ENCODE peak calls at places on chromosome 10, in five cellular contexts. D is SK-N-SH, T is stomach, X is suprapubic skin, U is transverse colon. E is an unnamed sample.

GRCh38 chr10:57562211-57562610 is 705.5 kb downstream of the IPMK start:
- DNase-seq in D (no peak), T (no peak), X (no peak), U (no peak), E (no peak)

GRCh38 chr10:48224979-48225560 is 49.4 kb downstream of the FRMPD2 start:
- DNase-seq in D (no peak), T (no peak), X (no peak), U (no peak), E (no peak)

GRCh38 chr10:11086177-11086576 is 68.5 kb downstream of the CELF2 start:
- DNase-seq in D (no peak), T (no peak), X (no peak), U (peak), E (peak)

GRCh38 chr10:15621116-15621515 is 98.6 kb downstream of the ITGA8 start:
- DNase-seq in D (no peak), T (no peak), X (no peak), U (no peak), E (no peak)

GRCh38 chr10:72759584-72759983 is 67.6 kb downstream of the MCU start:
- DNase-seq in D (no peak), T (no peak), X (no peak), U (no peak), E (no peak)

GRCh38 chr10:104309980-104310978 is 28.0 kb downstream of the ITPRIP start:
- DNase-seq in D (no peak), T (peak), X (peak), U (no peak), E (peak)

GRCh38 chr10:70475661-70476060 is 2.9 kb upstream of the PALD1 start:
- DNase-seq in D (no peak), T (no peak), X (no peak), U (no peak), E (no peak)

GRCh38 chr10:86968271-86968993 is at the start of gene ADIRF:
- DNase-seq in D (no peak), T (peak), X (peak), U (peak), E (peak)

GRCh38 chr10:31477584-31477983 is 158.6 kb downstream of the ZEB1 start:
- DNase-seq in D (no peak), T (no peak), X (no peak), U (no peak), E (no peak)

GRCh38 chr10:7529638-7530037 is 118.8 kb upstream of the SFMBT2 start:
- DNase-seq in D (peak), T (no peak), X (no peak), U (no peak), E (no peak)

GRCh38 chr10:3408603-3409365 is 236.2 kb upstream of the PITRM1 start:
- DNase-seq in D (no peak), T (no peak), X (peak), U (no peak), E (no peak)

GRCh38 chr10:103555712-103556111 is 62.2 kb downstream of the NEURL1 start:
- DNase-seq in D (no peak), T (no peak), X (no peak), U (no peak), E (no peak)

GRCh38 chr10:79111846-79112614 is 43.3 kb downstream of the ZMIZ1 start:
- DNase-seq in D (no peak), T (no peak), X (no peak), U (no peak), E (peak)

GRCh38 chr10:77836299-77836820 is 90.2 kb downstream of the DLG5 start:
- DNase-seq in D (no peak), T (peak), X (no peak), U (peak), E (no peak)

DNA sequence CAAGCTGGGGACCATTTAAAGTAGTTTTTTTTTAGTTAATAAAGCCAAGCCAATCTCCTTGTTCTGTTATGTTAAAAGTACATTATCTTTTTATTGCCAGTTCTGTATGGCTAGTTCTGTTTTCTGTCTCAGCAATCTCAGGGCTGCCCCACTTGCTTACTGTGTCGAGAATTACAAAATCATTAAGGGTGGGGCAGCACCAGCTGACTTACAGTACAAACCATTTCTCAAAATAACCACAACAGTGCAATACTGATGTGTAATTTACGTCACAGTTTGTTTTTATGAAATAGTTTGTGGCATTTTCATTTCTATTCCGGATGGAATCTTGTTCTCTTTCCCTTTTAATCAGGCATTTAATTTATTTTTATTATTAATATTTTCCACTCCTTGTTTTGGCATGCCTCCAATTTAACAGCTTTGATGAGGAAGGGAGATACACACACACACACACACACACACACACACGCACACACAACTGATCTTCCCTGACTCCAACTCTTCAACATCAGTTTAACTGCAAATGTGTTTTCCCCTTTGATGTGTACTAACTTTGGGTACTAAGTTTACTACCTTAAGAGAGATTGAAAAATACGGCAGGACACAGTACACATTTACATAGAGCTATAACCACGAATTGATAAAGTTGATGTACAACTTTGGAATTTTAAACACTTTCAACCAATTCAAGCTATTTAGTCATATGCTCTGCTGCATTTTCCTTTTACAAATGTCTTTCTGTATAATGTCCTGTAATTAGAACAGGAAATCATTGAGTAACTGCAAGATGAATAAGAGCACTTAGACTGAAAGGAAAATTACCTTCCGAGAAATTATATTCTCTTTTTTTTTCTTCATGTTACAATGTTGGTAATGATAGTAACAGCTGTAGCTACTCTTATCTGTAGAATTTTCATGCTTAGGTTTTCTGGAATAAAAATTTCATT is 91.5 kb downstream of the ARID5B start:
- DNase-seq in D (peak), T (peak), X (peak), U (peak), E (peak)
- TF ChIP-seq EP300 in D (peak), T (peak), X (peak), U (peak), E (peak)

GRCh38 chr10:107126668-107127067 is 37.8 kb downstream of the SORCS1 start:
- DNase-seq in D (peak), T (no peak), X (no peak), U (no peak), E (no peak)

DNA sequence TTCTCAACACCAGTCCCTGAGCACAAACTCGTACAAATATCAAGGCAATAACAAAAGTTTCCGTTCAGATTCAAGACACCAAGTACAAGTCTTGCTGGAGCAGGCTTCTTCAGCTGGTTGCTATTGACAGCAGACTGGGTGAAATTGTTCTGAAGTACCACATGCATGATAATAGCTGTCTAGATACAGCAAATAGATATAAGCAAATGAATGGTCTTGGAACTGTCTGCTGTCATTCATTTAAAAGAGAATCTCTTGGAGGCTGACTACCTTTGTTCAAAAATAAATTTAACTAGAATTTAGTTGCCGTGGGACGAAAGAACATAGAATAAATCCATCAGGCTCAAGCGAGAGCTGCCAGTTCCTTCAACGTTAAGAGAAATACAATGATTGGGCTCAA is 35.5 kb downstream of the SORCS1 start:
- DNase-seq in D (no peak), T (no peak), X (no peak), U (no peak), E (no peak)
- TF ChIP-seq EP300 in D (no peak), T (no peak), X (no peak), U (no peak), E (no peak)

DNA sequence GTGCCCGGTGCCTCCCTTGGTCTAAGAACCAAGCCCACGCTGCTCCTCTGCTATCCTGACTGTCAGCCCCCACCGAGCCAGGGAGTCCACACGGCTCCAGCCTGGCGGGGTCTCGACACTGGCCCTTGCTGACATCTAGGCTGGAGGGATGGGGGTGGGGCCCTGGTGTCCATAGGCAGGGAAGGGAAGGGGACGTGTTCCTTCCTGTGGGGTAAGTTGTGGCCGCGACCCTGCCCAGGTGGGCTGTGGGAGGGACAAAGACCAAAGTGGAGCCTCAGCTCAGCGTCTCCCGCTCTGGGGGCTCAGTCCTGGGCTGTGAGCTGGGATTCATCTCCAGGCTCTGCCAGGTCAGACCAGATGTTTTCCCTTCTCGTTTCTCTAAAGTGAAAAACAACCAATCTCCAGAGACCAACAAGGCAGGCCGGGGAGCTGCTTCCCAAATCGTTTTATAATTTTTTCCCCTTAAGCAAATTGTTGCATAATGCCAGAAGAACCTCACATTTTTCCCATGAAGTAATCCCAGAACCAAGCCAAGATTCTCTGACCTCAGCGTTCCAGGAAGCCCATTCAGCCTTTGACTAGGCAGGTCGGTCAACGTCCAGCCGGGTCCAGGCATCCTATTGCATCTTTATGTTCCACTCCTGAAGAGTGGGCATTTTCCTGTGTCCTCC is 101.2 kb downstream of the RGS10 start:
- DNase-seq in D (no peak), T (no peak), X (peak), U (no peak), E (peak)
- TF ChIP-seq EP300 in D (no peak), T (no peak), X (no peak), U (no peak), E (peak)

GRCh38 chr10:106504536-106504935 is 660.0 kb downstream of the SORCS1 start:
- DNase-seq in D (no peak), T (no peak), X (no peak), U (no peak), E (no peak)

GRCh38 chr10:106513328-106513727 is 651.2 kb downstream of the SORCS1 start:
- DNase-seq in D (no peak), T (no peak), X (no peak), U (no peak), E (no peak)

GRCh38 chr10:106511917-106512316 is 652.6 kb downstream of the SORCS1 start:
- DNase-seq in D (no peak), T (no peak), X (no peak), U (no peak), E (no peak)

GRCh38 chr10:106506509-106507265 is 657.8 kb downstream of the SORCS1 start:
- DNase-seq in D (no peak), T (no peak), X (no peak), U (no peak), E (no peak)

GRCh38 chr10:106508920-106509319 is 655.6 kb downstream of the SORCS1 start:
- DNase-seq in D (no peak), T (no peak), X (no peak), U (no peak), E (no peak)
- TF ChIP-seq EP300 in D (no peak), T (no peak), X (no peak), U (no peak), E (no peak)